ENCODE peak calls at places on chromosome 22, in nine cellular contexts. E is RWPE2, Y is tibial nerve, U is breast epithelium, R is left ventricle myocardium inferior, S is thoracic aorta, B is mammary epithelial cell, K is testis, N is neuronal stem cell. Z is an unnamed sample.

GRCh38 chr22:24768537-24769374 is 5.8 kb downstream of the PIWIL3 start:
- DNase-seq in S (peak; percentile 30), E (no peak), Y (peak; percentile 23), B (peak; percentile 29), K (peak; percentile 84), U (peak; percentile 62), N (peak; percentile 38), R (peak; percentile 27), Z (no peak)

GRCh38 chr22:47837703-47838102 is 1075.3 kb downstream of the TBC1D22A start:
- DNase-seq in R (no peak), B (peak; percentile 2), S (no peak), N (no peak), Y (no peak), U (no peak), K (no peak), E (no peak), Z (no peak)

GRCh38 chr22:17083255-17083654 is 1.5 kb upstream of the IL17RA start:
- DNase-seq in U (no peak), B (no peak), S (no peak), K (no peak), R (no peak), E (no peak), N (no peak), Y (no peak), Z (no peak)

GRCh38 chr22:19757140-19757984 is 3.2 kb upstream of the TBX1 start:
- DNase-seq in S (no peak), R (no peak), N (no peak), B (no peak), E (no peak), Y (no peak), K (no peak), U (no peak), Z (no peak)

GRCh38 chr22:35220221-35220620 is 37.1 kb upstream of the HMGXB4 start:
- DNase-seq in R (no peak), E (no peak), N (no peak), U (no peak), S (no peak), K (no peak), Y (no peak), B (no peak), Z (no peak)

GRCh38 chr22:39703890-39704658 is 133.5 kb downstream of the CACNA1I start:
- DNase-seq in U (no peak), E (no peak), Y (no peak), N (no peak), R (peak; percentile 47), B (no peak), S (no peak), K (peak; percentile 44), Z (no peak)

GRCh38 chr22:26330971-26331625 is 98.0 kb upstream of the ASPHD2 start:
- DNase-seq in R (no peak), K (peak; percentile 72), S (no peak), U (no peak), E (no peak), N (peak; percentile 60), Y (no peak), B (peak; percentile 57), Z (no peak)

GRCh38 chr22:48240935-48241230 is 1478.4 kb downstream of the TBC1D22A start:
- DNase-seq in U (no peak), R (no peak), S (no peak), E (no peak), N (no peak), B (no peak), K (peak; percentile 4), Y (no peak), Z (no peak)

GRCh38 chr22:19844423-19845368 is 10.0 kb downstream of the GNB1L start:
- DNase-seq in B (no peak), K (no peak), R (peak; percentile 54), E (no peak), Y (no peak), U (no peak), S (no peak), N (no peak), Z (peak; percentile 88)

GRCh38 chr22:43164636-43165035 is 13.3 kb downstream of the TSPO start:
- DNase-seq in N (no peak), E (no peak), U (no peak), B (no peak), Y (no peak), R (no peak), K (no peak), S (no peak), Z (no peak)

GRCh38 chr22:24134090-24134846 is 47.0 kb upstream of the SUSD2 start:
- DNase-seq in K (peak; percentile 63), E (no peak), Y (no peak), R (peak; percentile 36), B (no peak), N (peak; percentile 61), S (no peak), U (no peak), Z (no peak)

GRCh38 chr22:26139320-26139719 is 29.9 kb upstream of the SEZ6L start:
- DNase-seq in U (peak; percentile 53), E (no peak), R (no peak), B (peak; percentile 1), S (no peak), K (no peak), N (no peak), Y (no peak), Z (no peak)

GRCh38 chr22:45233386-45233785 is 7.3 kb downstream of the KIAA0930 start:
- DNase-seq in U (no peak), N (no peak), E (no peak), Y (no peak), R (no peak), S (no peak), K (no peak), B (no peak), Z (no peak)
- H3K4me1 ChIP-seq in U (peaks cover 3% of the 10 kb centered on the region), N (peaks cover 5% of the 10 kb centered on the region), E (peaks cover 18% of the 10 kb centered on the region), Y (peaks cover 63% of the 10 kb centered on the region), R (no peaks in the 10 kb centered on the region), S (no peaks in the 10 kb centered on the region), K (no peaks in the 10 kb centered on the region), B (peaks cover 30% of the 10 kb centered on the region), Z (peaks cover 4% of the 10 kb centered on the region)

DNA sequence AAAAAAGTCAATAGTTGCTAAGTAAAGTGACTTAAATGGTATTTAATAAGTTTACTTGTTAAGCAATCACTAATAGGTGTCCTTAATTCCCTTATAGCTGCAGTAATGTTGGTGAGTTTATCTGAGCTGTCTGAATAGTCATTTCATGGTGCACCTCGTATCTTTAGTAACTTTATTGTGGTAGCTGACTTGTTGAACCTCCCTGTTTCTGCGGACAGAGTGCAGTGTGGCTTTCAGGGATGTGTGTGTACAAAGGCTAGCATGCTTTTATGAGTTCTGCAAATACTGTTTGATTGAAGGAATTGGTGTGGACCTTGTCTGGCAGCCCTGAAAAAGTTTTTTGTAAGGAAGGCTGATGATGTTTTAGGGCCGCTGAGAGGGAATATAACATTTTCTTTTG is 2.6 kb downstream of the ZNRF3 start:
- DNase-seq in B (no peak), U (no peak), R (no peak), Y (no peak), E (no peak), S (no peak), N (no peak), K (peak; percentile 32), Z (no peak)
- H3K4me1 ChIP-seq in B (peaks cover 23% of the 10 kb centered on the region), U (peaks cover 3% of the 10 kb centered on the region), R (peaks cover 41% of the 10 kb centered on the region), Y (peaks cover 48% of the 10 kb centered on the region), E (peaks cover 4% of the 10 kb centered on the region), S (peaks cover 5% of the 10 kb centered on the region), N (peaks cover 10% of the 10 kb centered on the region), K (peaks cover 11% of the 10 kb centered on the region), Z (peaks cover 12% of the 10 kb centered on the region)

GRCh38 chr22:49799431-49800075 is 28.1 kb downstream of the BRD1 start:
- DNase-seq in S (no peak), E (no peak), B (no peak), U (no peak), K (no peak), R (no peak), Y (no peak), N (no peak), Z (no peak)

GRCh38 chr22:49801391-49802060 is 26.1 kb downstream of the BRD1 start:
- DNase-seq in Y (no peak), U (no peak), R (no peak), E (no peak), B (no peak), K (no peak), S (no peak), N (no peak), Z (no peak)

GRCh38 chr22:49803667-49804375 is 23.9 kb downstream of the BRD1 start:
- DNase-seq in R (no peak), S (no peak), Y (no peak), E (no peak), B (no peak), U (no peak), N (no peak), K (no peak), Z (no peak)

GRCh38 chr22:49800408-49801238 is 27.1 kb downstream of the BRD1 start:
- DNase-seq in B (no peak), K (no peak), U (no peak), N (no peak), R (no peak), S (no peak), E (no peak), Y (no peak), Z (no peak)

DNA sequence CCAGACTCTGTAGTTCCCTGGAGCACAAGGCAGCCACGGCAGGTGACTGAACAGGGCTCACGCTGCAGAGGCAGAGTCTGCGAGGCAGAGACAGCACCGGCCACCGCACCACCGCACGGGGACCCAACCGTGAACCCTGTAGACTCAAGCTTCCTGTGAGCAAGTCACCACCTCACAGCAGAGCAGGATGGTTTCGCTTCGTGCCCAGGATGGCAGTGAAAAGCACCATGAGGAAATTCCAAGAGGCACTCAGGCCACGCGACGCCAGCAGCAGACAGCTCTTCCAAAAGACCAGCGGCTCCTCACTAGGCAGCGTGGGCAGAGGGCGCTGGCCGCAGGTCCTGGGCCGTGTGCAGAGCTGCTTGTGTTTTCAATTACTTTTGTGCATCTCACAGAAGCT is 24.5 kb downstream of the BRD1 start:
- DNase-seq in B (no peak), E (no peak), K (no peak), R (no peak), U (no peak), Y (no peak), N (no peak), S (no peak), Z (no peak)
- H3K4me1 ChIP-seq in B (no peaks in the 10 kb centered on the region), E (no peaks in the 10 kb centered on the region), K (no peaks in the 10 kb centered on the region), R (peaks cover 76% of the 10 kb centered on the region), U (peaks cover 3% of the 10 kb centered on the region), Y (peaks cover 54% of the 10 kb centered on the region), N (peaks cover 2% of the 10 kb centered on the region), S (no peaks in the 10 kb centered on the region), Z (peaks cover 10% of the 10 kb centered on the region)

GRCh38 chr22:37472418-37473006 is 13.7 kb downstream of the MFNG start:
- DNase-seq in S (no peak), N (no peak), E (no peak), B (no peak), U (no peak), Y (no peak), R (no peak), K (no peak), Z (peak; percentile 46)

GRCh38 chr22:37471721-37472417 is 14.3 kb downstream of the MFNG start:
- DNase-seq in U (no peak), S (no peak), B (no peak), Y (no peak), E (no peak), R (no peak), N (no peak), K (no peak), Z (no peak)

GRCh38 chr22:37474447-37475090 is 11.6 kb downstream of the MFNG start:
- DNase-seq in Y (no peak), N (no peak), R (no peak), B (no peak), K (no peak), U (no peak), E (no peak), S (no peak), Z (no peak)

GRCh38 chr22:37476389-37477329 is 9.5 kb downstream of the MFNG start:
- DNase-seq in R (no peak), Y (no peak), N (no peak), E (no peak), K (no peak), S (no peak), B (no peak), U (no peak), Z (no peak)

GRCh38 chr22:37473437-37473946 is 12.7 kb downstream of the MFNG start:
- DNase-seq in E (no peak), K (no peak), U (no peak), Y (no peak), S (no peak), N (no peak), R (no peak), B (no peak), Z (peak; percentile 60)
- H3K4me1 ChIP-seq in E (no peaks in the 10 kb centered on the region), K (no peaks in the 10 kb centered on the region), U (no peaks in the 10 kb centered on the region), Y (no peaks in the 10 kb centered on the region), S (no peaks in the 10 kb centered on the region), N (no peaks in the 10 kb centered on the region), R (no peaks in the 10 kb centered on the region), B (no peaks in the 10 kb centered on the region), Z (no peaks in the 10 kb centered on the region)

Z was measured in kidney.